ENCODE peak calls at places on chromosomes 16 and 17, in six cellular contexts. T is mammary epithelial cell, U is heart left ventricle, D is A549, R is IMR-90, Z is heart right ventricle. W is an unnamed sample.

GRCh38 chr16:50571786-50572185 is 23.6 kb downstream of the NKD1 start:
- DNase-seq in Z (no peak), T (no peak), R (no peak), U (no peak), D (no peak), W (no peak)

GRCh38 chr16:89122322-89122831 is 28.7 kb downstream of the ACSF3 start:
- DNase-seq in T (no peak), R (no peak), Z (peak; percentile 2), U (peak; percentile 14), D (no peak), W (peak; percentile 79)

GRCh38 chr17:48597775-48598631 is 4.4 kb upstream of the HOXB5 start:
- DNase-seq in R (peak; percentile 88), U (peak; percentile 49), T (peak; percentile 47), D (no peak), Z (no peak), W (no peak)

GRCh38 chr17:75073618-75074047 is 14.1 kb upstream of the SLC16A5 start:
- DNase-seq in U (no peak), T (no peak), R (no peak), D (no peak), Z (no peak), W (no peak)

GRCh38 chr17:75614006-75614405 is 19.2 kb upstream of the SMIM5 start:
- DNase-seq in U (no peak), R (no peak), T (no peak), D (no peak), Z (no peak), W (no peak)

GRCh38 chr16:53542283-53542682 is 39.3 kb upstream of the AKTIP start:
- DNase-seq in U (no peak), R (no peak), T (no peak), Z (no peak), D (no peak), W (no peak)

GRCh38 chr17:63704836-63705235 is 4.9 kb upstream of the LIMD2 start:
- DNase-seq in U (no peak), Z (no peak), R (no peak), T (no peak), D (no peak), W (no peak)

GRCh38 chr16:31460582-31461002 is 1.3 kb downstream of the ARMC5 start:
- DNase-seq in Z (no peak), R (peak; percentile 73), U (no peak), D (no peak), T (peak; percentile 39), W (no peak)

GRCh38 chr17:13593757-13594156 is 8.0 kb downstream of the HS3ST3A1 start:
- DNase-seq in D (no peak), T (no peak), R (peak; percentile 57), U (no peak), Z (no peak), W (no peak)

GRCh38 chr16:84093879-84094270 is 22.9 kb downstream of the MBTPS1 start:
- DNase-seq in R (no peak), T (no peak), D (no peak), Z (no peak), U (no peak), W (no peak)

GRCh38 chr17:78532922-78533640 is 44.1 kb downstream of the DNAH17 start:
- DNase-seq in U (no peak), D (peak; percentile 90), T (peak; percentile 95), Z (no peak), R (peak; percentile 68), W (no peak)

GRCh38 chr16:66919569-66920472 is 1.1 kb upstream of the CDH16 start:
- DNase-seq in T (no peak), D (no peak), U (no peak), R (no peak), Z (no peak), W (peak; percentile 34)

GRCh38 chr17:63927464-63928171 is 4.5 kb downstream of the CD79B start:
- DNase-seq in R (no peak), T (no peak), Z (no peak), D (no peak), U (no peak), W (no peak)

GRCh38 chr17:50064253-50064991 is 8.5 kb downstream of the ITGA3 start:
- DNase-seq in Z (peak; percentile 51), T (peak; percentile 96), U (peak; percentile 54), D (peak; percentile 94), R (peak; percentile 97), W (peak; percentile 77)

GRCh38 chr17:48236681-48237134 is 129.1 kb downstream of the SNX11 start:
- DNase-seq in R (peak; percentile 69), T (peak; percentile 93), Z (no peak), D (peak; percentile 29), U (no peak), W (no peak)

GRCh38 chr17:77454560-77455095 is 313.9 kb downstream of the SEC14L1 start:
- DNase-seq in D (no peak), R (no peak), Z (peak; percentile 28), T (peak; percentile 62), U (peak; percentile 30), W (no peak)

GRCh38 chr17:47295874-47296255 is 27.9 kb upstream of the EFCAB13 start:
- DNase-seq in R (no peak), U (no peak), D (no peak), Z (no peak), T (no peak), W (no peak)

GRCh38 chr17:49521521-49522185 is 26.6 kb downstream of the NGFR start:
- DNase-seq in R (no peak), U (no peak), D (no peak), Z (no peak), T (no peak), W (no peak)

GRCh38 chr17:15377200-15377599 is 35.8 kb upstream of the TEKT3 start:
- DNase-seq in Z (no peak), R (peak; percentile 80), D (no peak), U (no peak), T (peak; percentile 64), W (no peak)

GRCh38 chr17:31931781-31932180 is 5.0 kb upstream of the SUZ12 start:
- DNase-seq in D (no peak), R (peak; percentile 10), Z (no peak), U (no peak), T (no peak), W (no peak)

GRCh38 chr17:31935512-31935911 is 1.3 kb upstream of the SUZ12 start:
- DNase-seq in R (no peak), D (no peak), U (no peak), Z (no peak), T (no peak), W (no peak)
- H3K27ac ChIP-seq in R (no peak overlapping the region), D (no peak overlapping the region), U (no peak overlapping the region), Z (no peak overlapping the region), T (no peak overlapping the region), W (no peak overlapping the region)

GRCh38 chr16:65684230-65684629 is 562.4 kb upstream of the CDH11 start:
- DNase-seq in D (no peak), Z (no peak), T (no peak), U (no peak), R (no peak), W (no peak)
- TF ChIP-seq CTCF in D (no peak), Z (no peak), T (peak; percentile 35), U (no peak), R (no peak), W (no peak)

GRCh38 chr17:80650751-80651173 is 106.1 kb downstream of the RPTOR start:
- DNase-seq in R (no peak), U (no peak), D (no peak), T (no peak), Z (no peak), W (no peak)
- H3K27ac ChIP-seq in R (no peak overlapping the region), U (peak overlapping the region; percentile 42), D (no peak overlapping the region), T (peak overlapping the region; percentile 83), Z (no peak overlapping the region), W (no peak overlapping the region)

GRCh38 chr17:6670571-6670970 is 19.0 kb downstream of the C17orf100 start:
- DNase-seq in Z (no peak), U (no peak), R (no peak), D (no peak), T (no peak), W (no peak)

GRCh38 chr17:6669479-6670212 is 18.1 kb downstream of the C17orf100 start:
- DNase-seq in U (no peak), R (no peak), D (no peak), Z (no peak), T (peak; percentile 95), W (no peak)

GRCh38 chr17:6667516-6667915 is 16.0 kb downstream of the C17orf100 start:
- DNase-seq in T (no peak), R (no peak), Z (no peak), U (no peak), D (no peak), W (no peak)

GRCh38 chr17:6668219-6668618 is 16.7 kb downstream of the C17orf100 start:
- DNase-seq in D (no peak), Z (no peak), U (no peak), T (no peak), R (no peak), W (no peak)

GRCh38 chr17:6668727-6669425 is 17.3 kb downstream of the C17orf100 start:
- DNase-seq in T (peak; percentile 74), U (no peak), Z (no peak), D (no peak), R (no peak), W (no peak)
- TF ChIP-seq CTCF in T (no peak), U (no peak), Z (no peak), D (no peak), R (no peak), W (no peak)

GRCh38 chr16:17515421-17516210 is 44.9 kb upstream of the XYLT1 start:
- DNase-seq in Z (no peak), U (no peak), R (peak; percentile 89), T (peak; percentile 57), D (no peak), W (no peak)
- H3K27ac ChIP-seq in Z (no peak overlapping the region), U (no peak overlapping the region), R (peak overlapping the region; percentile 45), T (peak overlapping the region; percentile 51), D (no peak overlapping the region), W (no peak overlapping the region)

GRCh38 chr17:307295-307691 is 45.3 kb downstream of the RPH3AL start:
- DNase-seq in U (no peak), T (no peak), D (no peak), Z (no peak), R (no peak), W (no peak)

GRCh38 chr17:307741-308507 is 44.7 kb downstream of the RPH3AL start:
- DNase-seq in Z (no peak), R (no peak), D (no peak), T (no peak), U (peak; percentile 79), W (no peak)

GRCh38 chr17:311119-311848 is 41.3 kb downstream of the RPH3AL start:
- DNase-seq in R (no peak), Z (no peak), U (peak; percentile 11), T (no peak), D (no peak), W (no peak)

GRCh38 chr17:310111-311010 is 42.2 kb downstream of the RPH3AL start:
- DNase-seq in R (no peak), U (peak; percentile 11), T (no peak), Z (no peak), D (no peak), W (no peak)

DNA sequence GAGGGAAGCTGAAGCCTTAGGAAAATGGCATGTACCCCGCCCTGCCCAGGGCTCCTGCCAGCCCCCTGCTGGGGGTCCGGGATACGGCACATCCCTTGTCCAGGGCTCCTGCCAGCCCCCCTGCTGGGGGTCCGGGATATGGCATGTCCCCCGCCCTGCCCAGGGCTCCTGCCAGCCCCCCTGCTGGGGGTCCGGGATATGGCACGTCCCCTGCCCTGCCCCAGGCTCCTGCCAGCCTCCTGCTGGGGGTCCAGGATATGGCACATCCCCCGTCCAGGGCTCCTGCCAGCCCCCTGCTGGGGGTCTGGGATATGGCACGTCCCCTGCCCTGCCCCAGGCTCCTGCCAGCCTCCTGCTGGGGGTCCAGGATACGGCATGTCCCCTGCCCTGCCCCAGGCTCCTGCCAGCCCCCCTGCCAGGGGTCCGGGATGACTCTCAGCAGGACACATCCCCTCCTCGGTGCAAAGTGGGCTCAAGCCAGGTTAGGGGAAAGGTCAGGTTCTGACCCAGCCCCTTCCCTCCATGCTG is 43.2 kb downstream of the RPH3AL start:
- DNase-seq in D (peak; percentile 44), R (no peak), T (no peak), U (peak; percentile 26), Z (no peak), W (peak; percentile 66)
- TF ChIP-seq CTCF in D (peak; percentile 34), R (peak; percentile 55), T (no peak), U (peak; percentile 38), Z (peak; percentile 67), W (peak; percentile 37)